ENCODE peak calls at places on chromosomes 4 and X, in eight cellular contexts. E is fibroblast of lung, H is lower lobe of right lung, K is thoracic aorta, N is H1, W is tibial nerve, O is psoas muscle, B is K562. R is an unnamed sample.

GRCh38 chr4:153403761-153404160 is 59.3 kb downstream of the MND1 start:
- DNase-seq in E (no peak), H (no peak), K (no peak), N (no peak), W (no peak), O (no peak), B (no peak), R (no peak)

GRCh38 chr4:121900132-121900983 is 30.1 kb upstream of the BBS7 start:
- DNase-seq in E (peak; percentile 40), H (no peak), K (no peak), N (peak; percentile 10), W (no peak), O (no peak), B (peak; percentile 75), R (peak; percentile 10)

GRCh38 chr4:157701695-157701994 is 471.2 kb downstream of the GASK1B start:
- DNase-seq in E (peak; percentile 0), H (no peak), K (no peak), N (no peak), W (no peak), O (no peak), B (no peak), R (no peak)

GRCh38 chr4:148052448-148052847 is 320.6 kb downstream of the ARHGAP10 start:
- DNase-seq in E (no peak), H (no peak), K (no peak), N (no peak), W (no peak), O (no peak), B (no peak), R (no peak)

GRCh38 chr4:188839704-188840103 is 700.5 kb downstream of the TRIML1 start:
- DNase-seq in E (no peak), H (no peak), K (no peak), N (no peak), W (no peak), O (no peak), B (no peak), R (peak; percentile 17)

GRCh38 chrX:100654256-100654655 is 10.3 kb downstream of the SRPX2 start:
- DNase-seq in E (no peak), H (no peak), K (no peak), N (no peak), W (no peak), O (no peak), B (peak; percentile 8), R (no peak)

GRCh38 chr4:180900781-180901180 is 1342.4 kb upstream of the TENM3 start:
- DNase-seq in E (peak; percentile 7), H (no peak), K (no peak), N (no peak), W (no peak), O (no peak), B (no peak), R (no peak)

GRCh38 chrX:150365051-150365952 is 2.2 kb downstream of the MAMLD1 start:
- DNase-seq in E (peak; percentile 58), H (peak; percentile 70), K (no peak), N (no peak), W (peak; percentile 56), O (peak; percentile 75), B (peak; percentile 34), R (no peak)

GRCh38 chr4:155529197-155529596 is 137.5 kb upstream of the GUCY1A1 start:
- DNase-seq in E (peak; percentile 11), H (no peak), K (no peak), N (no peak), W (no peak), O (no peak), B (no peak), R (no peak)

GRCh38 chrX:100928660-100929613 is at the start of gene XKRX:
- DNase-seq in E (peak; percentile 18), H (peak; percentile 75), K (no peak), N (no peak), W (no peak), O (peak; percentile 31), B (peak; percentile 14), R (no peak)

GRCh38 chr4:115844180-115844579 is 730.8 kb upstream of the NDST4 start:
- DNase-seq in E (no peak), H (no peak), K (no peak), N (no peak), W (no peak), O (no peak), B (no peak), R (no peak)

GRCh38 chrX:150688911-150689451 is 4.2 kb upstream of the MTMR1 start:
- DNase-seq in E (peak; percentile 95), H (no peak), K (no peak), N (peak; percentile 27), W (no peak), O (no peak), B (no peak), R (peak; percentile 78)

GRCh38 chr4:126701756-126702155 is 931.0 kb upstream of the INTU start:
- DNase-seq in E (peak; percentile 91), H (no peak), K (no peak), N (no peak), W (no peak), O (no peak), B (no peak), R (peak; percentile 41)

GRCh38 chrX:107684956-107685385 is 56.7 kb downstream of the PRPS1 start:
- DNase-seq in E (peak; percentile 49), H (peak; percentile 93), K (no peak), N (no peak), W (peak; percentile 63), O (peak; percentile 64), B (peak; percentile 81), R (no peak)

GRCh38 chr4:26622913-26623312 is 39.0 kb downstream of the TBC1D19 start:
- DNase-seq in E (no peak), H (no peak), K (no peak), N (no peak), W (no peak), O (no peak), B (no peak), R (no peak)

GRCh38 chr4:137422666-137423065 is 109.6 kb downstream of the PCDH18 start:
- DNase-seq in E (peak; percentile 7), H (no peak), K (no peak), N (no peak), W (no peak), O (no peak), B (no peak), R (no peak)

GRCh38 chr4:73864365-73864764 is 4.8 kb upstream of the CXCL1 start:
- DNase-seq in E (no peak), H (no peak), K (no peak), N (no peak), W (no peak), O (no peak), B (peak; percentile 56), R (no peak)

GRCh38 chr4:146192060-146192459 is 16.5 kb downstream of the LSM6 start:
- DNase-seq in E (no peak), H (no peak), K (no peak), N (no peak), W (no peak), O (no peak), B (no peak), R (no peak)

DNA sequence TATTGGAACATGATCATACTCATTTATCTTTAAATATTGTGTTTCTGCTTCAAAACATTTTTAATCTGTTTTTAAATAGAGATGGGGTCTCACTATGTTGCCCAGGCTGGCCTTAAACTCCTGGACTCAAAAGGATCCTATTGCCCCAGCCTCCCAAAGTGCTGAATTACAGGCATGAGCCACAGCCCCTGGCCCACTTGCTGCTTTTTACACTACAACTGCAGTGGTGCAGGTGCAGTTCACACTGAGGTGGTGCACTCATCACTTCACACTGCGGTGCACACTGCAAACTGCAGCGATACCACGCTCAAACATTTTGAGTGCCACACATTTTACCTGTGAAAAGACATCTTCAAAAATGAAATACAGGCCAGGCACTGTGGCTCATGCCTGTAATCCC is 10.8 kb downstream of the RPS3A start:
- DNase-seq in E (no peak), H (no peak), K (no peak), N (no peak), W (no peak), O (no peak), B (no peak), R (no peak)
- H3K36me3 ChIP-seq in E (peaks cover 4% of the 10 kb centered on the region), H (peaks cover 57% of the 10 kb centered on the region), K (peaks cover 15% of the 10 kb centered on the region), N (peaks cover 5% of the 10 kb centered on the region), W (peaks cover 89% of the 10 kb centered on the region), O (no peaks in the 10 kb centered on the region), B (peaks cover 42% of the 10 kb centered on the region), R (peaks cover 6% of the 10 kb centered on the region)

GRCh38 chr4:11898796-11899195 is 470.1 kb upstream of the HS3ST1 start:
- DNase-seq in E (no peak), H (no peak), K (no peak), N (no peak), W (no peak), O (no peak), B (no peak), R (no peak)
- TF ChIP-seq CTCF in E (no peak), H (no peak), K (no peak), N (no peak), W (no peak), O (no peak), B (no peak), R (no peak)

DNA sequence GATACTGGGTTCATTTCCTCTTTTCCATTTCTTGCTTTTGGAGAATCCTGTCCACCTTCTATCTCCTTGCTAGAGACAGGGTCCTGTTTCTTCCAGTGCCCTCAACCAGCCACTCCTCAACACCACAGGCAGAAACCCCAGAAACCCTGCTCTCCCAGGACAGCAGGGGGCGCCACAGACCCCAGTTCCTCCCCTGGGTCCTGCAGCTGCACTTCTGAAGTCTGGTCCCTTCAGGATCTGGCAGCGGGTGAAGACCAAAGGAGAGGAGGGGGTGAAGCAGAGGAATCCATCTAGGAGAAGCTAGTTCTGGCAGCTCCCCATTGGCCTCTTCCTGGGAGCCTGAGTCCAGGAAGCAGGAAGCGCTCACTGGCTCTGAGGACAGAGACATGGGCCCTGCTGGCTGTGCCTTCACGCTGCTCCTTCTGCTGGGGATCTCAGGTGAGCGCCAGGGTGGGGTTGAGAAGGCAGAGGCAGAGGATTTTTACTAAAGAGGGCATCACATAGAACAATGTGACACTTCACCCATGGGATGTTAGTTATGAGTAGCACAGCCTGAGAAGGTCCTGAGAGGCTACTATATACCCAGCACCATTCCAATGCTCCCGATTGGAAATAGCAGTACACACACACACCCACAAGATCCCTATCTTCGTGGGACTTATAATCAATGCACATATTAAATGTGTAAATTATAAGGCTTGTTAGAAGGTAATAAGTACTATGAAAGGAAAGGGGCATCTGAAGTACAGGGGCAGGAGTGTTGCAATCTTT is at the start of gene PRSS48:
- DNase-seq in E (peak; percentile 39), H (peak; percentile 57), K (no peak), N (peak; percentile 79), W (no peak), O (peak; percentile 64), B (peak; percentile 69), R (no peak)
- H3K27me3 ChIP-seq in E (no peaks in the 10 kb centered on the region), H (no peaks in the 10 kb centered on the region), K (no peaks in the 10 kb centered on the region), N (no peaks in the 10 kb centered on the region), W (no peaks in the 10 kb centered on the region), O (no peaks in the 10 kb centered on the region), B (peaks cover 4% of the 10 kb centered on the region), R (no peaks in the 10 kb centered on the region)

GRCh38 chr4:67475155-67475554 is 70.1 kb downstream of the CENPC start:
- DNase-seq in E (no peak), H (no peak), K (no peak), N (no peak), W (no peak), O (no peak), B (no peak), R (no peak)
- H3K36me3 ChIP-seq in E (no peaks in the 10 kb centered on the region), H (peaks cover 66% of the 10 kb centered on the region), K (peaks cover 28% of the 10 kb centered on the region), N (no peaks in the 10 kb centered on the region), W (peaks cover 98% of the 10 kb centered on the region), O (peaks cover 6% of the 10 kb centered on the region), B (peaks cover 71% of the 10 kb centered on the region), R (peaks cover 1% of the 10 kb centered on the region)

GRCh38 chr4:78776031-78776728 is at the start of gene BMP2K:
- DNase-seq in E (peak; percentile 70), H (peak; percentile 85), K (no peak), N (peak; percentile 39), W (peak; percentile 63), O (peak; percentile 85), B (peak; percentile 86), R (no peak)
- TF ChIP-seq CTCF in E (no peak), H (peak; percentile 10), K (no peak), N (no peak), W (peak; percentile 22), O (peak; percentile 7), B (no peak), R (no peak)

GRCh38 chrX:650274-650673 is 19.7 kb downstream of the SHOX start:
- DNase-seq in E (no peak), H (no peak), K (no peak), N (no peak), W (no peak), O (no peak), B (no peak), R (no peak)
- H3K27me3 ChIP-seq in E (no peaks in the 10 kb centered on the region), H (peaks cover 8% of the 10 kb centered on the region), K (no peaks in the 10 kb centered on the region), N (peaks cover 8% of the 10 kb centered on the region), W (no peaks in the 10 kb centered on the region), O (no peaks in the 10 kb centered on the region), B (peaks cover 21% of the 10 kb centered on the region), R (no peaks in the 10 kb centered on the region)

R was measured in BJ.